ENCODE peak calls at places on chromosomes 16 and 17, in nine cellular contexts. X is CD8-positive, alpha-beta T cell; C is SK-N-SH; W is tibial nerve; O is esophagus squamous epithelium; R is cardiac muscle cell; M is heart left ventricle; K is PC-3; I is HAP-1. J is an unnamed sample.
A peak's percentile ranks its signal among the peaks of the same experiment; 100 is the strongest.

GRCh38 chr17:31532526-31532925 is 141.1 kb downstream of the RAB11FIP4 start:
- DNase-seq in X (no peak), C (no peak), W (no peak), O (no peak), R (no peak), M (no peak), K (no peak), I (no peak), J (no peak)

GRCh38 chr17:39306509-39307212 is 80.9 kb upstream of the STAC2 start:
- DNase-seq in X (no peak), C (no peak), W (no peak), O (no peak), R (peak; percentile 8), M (no peak), K (no peak), I (no peak), J (no peak)

GRCh38 chr17:81033535-81034167 is 1.3 kb upstream of the BAIAP2 start:
- DNase-seq in X (no peak), C (no peak), W (no peak), O (no peak), R (no peak), M (peak; percentile 62), K (no peak), I (no peak), J (no peak)

GRCh38 chr17:58184986-58185761 is 7.4 kb upstream of the EPX start:
- DNase-seq in X (no peak), C (peak; percentile 17), W (no peak), O (no peak), R (no peak), M (no peak), K (no peak), I (no peak), J (no peak)

GRCh38 chr16:15399317-15399716 is 3.8 kb downstream of the MPV17L start:
- DNase-seq in X (no peak), C (no peak), W (no peak), O (no peak), R (no peak), M (no peak), K (no peak), I (no peak), J (no peak)

GRCh38 chr16:82257990-82258389 is 88.0 kb upstream of the MPHOSPH6 start:
- DNase-seq in X (no peak), C (no peak), W (no peak), O (no peak), R (no peak), M (no peak), K (no peak), I (no peak), J (no peak)

GRCh38 chr16:72467157-72467759 is 295.3 kb upstream of the PMFBP1 start:
- DNase-seq in X (no peak), C (peak; percentile 37), W (no peak), O (no peak), R (peak; percentile 71), M (no peak), K (peak; percentile 54), I (peak; percentile 76), J (no peak)

GRCh38 chr17:30824002-30824355 is 513 bp downstream of the CRLF3 start:
- DNase-seq in X (no peak), C (peak; percentile 68), W (no peak), O (no peak), R (no peak), M (no peak), K (no peak), I (peak; percentile 57), J (no peak)

GRCh38 chr17:40179923-40180659 is 2.8 kb downstream of the RAPGEFL1 start:
- DNase-seq in X (no peak), C (no peak), W (no peak), O (no peak), R (peak; percentile 58), M (no peak), K (no peak), I (no peak), J (no peak)

GRCh38 chr16:57233944-57234706 is 10.9 kb upstream of the ARL2BP start:
- DNase-seq in X (no peak), C (no peak), W (no peak), O (no peak), R (no peak), M (peak; percentile 53), K (no peak), I (no peak), J (no peak)

GRCh38 chr16:23119570-23119969 is 29.7 kb downstream of the USP31 start:
- DNase-seq in X (no peak), C (no peak), W (no peak), O (no peak), R (peak; percentile 58), M (no peak), K (no peak), I (no peak), J (no peak)

GRCh38 chr17:77286641-77287431 is 146.1 kb downstream of the SEC14L1 start:
- DNase-seq in X (no peak), C (peak; percentile 88), W (no peak), O (no peak), R (peak; percentile 93), M (peak; percentile 68), K (peak; percentile 99), I (no peak), J (no peak)

GRCh38 chr17:50020841-50021599 is 26.0 kb upstream of the DLX3 start:
- DNase-seq in X (no peak), C (no peak), W (no peak), O (no peak), R (no peak), M (no peak), K (no peak), I (no peak), J (no peak)

GRCh38 chr17:10737168-10737622 is 7.4 kb upstream of the TMEM220 start:
- DNase-seq in X (no peak), C (peak; percentile 82), W (peak; percentile 77), O (no peak), R (peak; percentile 74), M (peak; percentile 48), K (peak; percentile 56), I (peak; percentile 28), J (peak; percentile 37)

GRCh38 chr17:50630524-50631194 is 4.0 kb upstream of the ABCC3 start:
- DNase-seq in X (peak; percentile 39), C (peak; percentile 89), W (peak; percentile 27), O (no peak), R (peak; percentile 23), M (peak; percentile 43), K (peak; percentile 89), I (no peak), J (peak; percentile 70)

GRCh38 chr16:18936727-18937340 is 10.6 kb upstream of the SMG1 start:
- DNase-seq in X (no peak), C (no peak), W (no peak), O (no peak), R (no peak), M (no peak), K (no peak), I (no peak), J (no peak)

GRCh38 chr17:13008461-13008860 is 9.4 kb downstream of the ELAC2 start:
- DNase-seq in X (no peak), C (no peak), W (no peak), O (no peak), R (no peak), M (no peak), K (no peak), I (no peak), J (no peak)

GRCh38 chr16:13042291-13042690 is 140.9 kb downstream of the SHISA9 start:
- DNase-seq in X (no peak), C (no peak), W (no peak), O (no peak), R (no peak), M (no peak), K (no peak), I (no peak), J (no peak)

GRCh38 chr16:35510701-35511100 is 2051.3 kb downstream of the TP53TG3F start:
- DNase-seq in X (no peak), C (no peak), W (no peak), O (no peak), R (no peak), M (no peak), K (no peak), I (no peak), J (no peak)
- H3K9me3 ChIP-seq in X (no peaks in the 10 kb centered on the region), C (no peaks in the 10 kb centered on the region), W (no peaks in the 10 kb centered on the region), O (peaks cover 5% of the 10 kb centered on the region), R (no peaks in the 10 kb centered on the region), M (no peaks in the 10 kb centered on the region), K (no peaks in the 10 kb centered on the region), I (no peaks in the 10 kb centered on the region), J (no peaks in the 10 kb centered on the region)

DNA sequence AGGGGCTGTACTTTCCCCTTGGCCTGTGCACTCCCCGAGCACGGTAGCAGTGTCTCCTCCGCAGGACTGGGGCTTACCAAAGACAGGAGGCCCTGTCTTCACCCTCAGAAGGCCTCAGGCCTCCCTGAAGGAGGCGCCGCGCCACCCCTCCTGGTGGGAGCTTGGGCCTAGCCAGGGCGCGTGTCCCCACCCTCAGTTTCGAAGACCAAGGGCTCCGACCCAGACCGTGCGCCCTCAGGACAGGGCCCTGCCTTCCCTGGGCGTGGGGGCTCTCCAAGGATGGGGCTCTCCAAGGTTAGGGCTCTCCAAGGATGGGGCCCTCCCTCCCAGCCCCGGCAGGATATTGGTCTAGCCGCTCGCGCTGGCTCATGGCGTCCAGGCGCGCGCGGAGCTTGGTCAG is 11.8 kb downstream of the PLCD3 start:
- DNase-seq in X (no peak), C (no peak), W (no peak), O (no peak), R (no peak), M (no peak), K (no peak), I (no peak), J (no peak)
- H3K9me3 ChIP-seq in X (no peaks in the 10 kb centered on the region), C (no peaks in the 10 kb centered on the region), W (no peaks in the 10 kb centered on the region), O (no peaks in the 10 kb centered on the region), R (no peaks in the 10 kb centered on the region), M (no peaks in the 10 kb centered on the region), K (no peaks in the 10 kb centered on the region), I (no peaks in the 10 kb centered on the region), J (no peaks in the 10 kb centered on the region)

GRCh38 chr16:66306366-66307150 is 59.9 kb upstream of the CDH5 start:
- DNase-seq in X (no peak), C (no peak), W (no peak), O (no peak), R (no peak), M (no peak), K (no peak), I (no peak), J (no peak)
- H3K9me3 ChIP-seq in X (no peaks in the 10 kb centered on the region), C (no peaks in the 10 kb centered on the region), W (no peaks in the 10 kb centered on the region), O (no peaks in the 10 kb centered on the region), R (no peaks in the 10 kb centered on the region), M (no peaks in the 10 kb centered on the region), K (no peaks in the 10 kb centered on the region), I (no peaks in the 10 kb centered on the region), J (no peaks in the 10 kb centered on the region)

GRCh38 chr17:82950525-82951102 is 110.8 kb upstream of the ZNF750 start:
- DNase-seq in X (no peak), C (no peak), W (no peak), O (no peak), R (no peak), M (no peak), K (no peak), I (no peak), J (no peak)

GRCh38 chr17:82949361-82949760 is 109.5 kb upstream of the ZNF750 start:
- DNase-seq in X (no peak), C (no peak), W (no peak), O (no peak), R (no peak), M (no peak), K (no peak), I (no peak), J (no peak)

GRCh38 chr17:82949984-82950383 is 110.2 kb upstream of the ZNF750 start:
- DNase-seq in X (no peak), C (no peak), W (no peak), O (no peak), R (no peak), M (no peak), K (no peak), I (no peak), J (no peak)

GRCh38 chr17:82948957-82949356 is 109.1 kb upstream of the ZNF750 start:
- DNase-seq in X (no peak), C (no peak), W (no peak), O (no peak), R (no peak), M (no peak), K (no peak), I (no peak), J (no peak)

GRCh38 chr17:82952019-82952418 is 112.2 kb upstream of the ZNF750 start:
- DNase-seq in X (no peak), C (no peak), W (no peak), O (no peak), R (no peak), M (no peak), K (no peak), I (no peak), J (no peak)
- H3K9me3 ChIP-seq in X (no peaks in the 10 kb centered on the region), C (no peaks in the 10 kb centered on the region), W (peaks cover 4% of the 10 kb centered on the region), O (peaks cover 18% of the 10 kb centered on the region), R (no peaks in the 10 kb centered on the region), M (no peaks in the 10 kb centered on the region), K (no peaks in the 10 kb centered on the region), I (peaks cover 8% of the 10 kb centered on the region), J (no peaks in the 10 kb centered on the region)

J was measured in CD4-positive, alpha-beta T cell.